ENCODE peak calls at places on chromosomes 4 and X, in eight cellular contexts. T, C, W, S, X, P, F and U are unnamed samples.
A peak's percentile ranks its signal among the peaks of the same experiment; 100 is the strongest.

GRCh38 chr4:152408514-152409327 is 127.2 kb downstream of the FBXW7 start:
- DNase-seq in T (peak; percentile 50), C (no peak), W (no peak), S (no peak), X (peak; percentile 15), P (no peak), F (no peak), U (peak; percentile 40)

GRCh38 chr4:42865572-42866189 is 26.8 kb upstream of the GRXCR1 start:
- DNase-seq in T (peak; percentile 36), C (peak; percentile 62), W (peak; percentile 21), S (no peak), X (peak; percentile 29), P (no peak), F (no peak), U (peak; percentile 60)

GRCh38 chrX:19867411-19867732 is 20.0 kb downstream of the SH3KBP1 start:
- DNase-seq in T (peak; percentile 79), C (no peak), W (peak; percentile 48), S (no peak), X (no peak), P (no peak), F (no peak), U (no peak)

GRCh38 chr4:7254736-7255487 is 62.6 kb downstream of the SORCS2 start:
- DNase-seq in T (no peak), C (no peak), W (no peak), S (peak; percentile 86), X (no peak), P (no peak), F (no peak), U (peak; percentile 60)

GRCh38 chr4:7876096-7876993 is 63.3 kb downstream of the AFAP1 start:
- DNase-seq in T (peak; percentile 73), C (no peak), W (peak; percentile 74), S (no peak), X (no peak), P (no peak), F (no peak), U (peak; percentile 70)

GRCh38 chr4:134634301-134634700 is 432.7 kb upstream of the PABPC4L start:
- DNase-seq in T (no peak), C (no peak), W (no peak), S (no peak), X (no peak), P (no peak), F (no peak), U (no peak)

GRCh38 chr4:71230258-71230594 is 108.6 kb upstream of the SLC4A4 start:
- DNase-seq in T (peak; percentile 87), C (no peak), W (no peak), S (peak; percentile 69), X (no peak), P (no peak), F (no peak), U (no peak)

GRCh38 chr4:82948647-82949204 is 48.2 kb downstream of the THAP9 start:
- DNase-seq in T (peak; percentile 52), C (no peak), W (peak; percentile 17), S (no peak), X (no peak), P (no peak), F (no peak), U (peak; percentile 43)

GRCh38 chrX:49810233-49810632 is 18.9 kb upstream of the PAGE4 start:
- DNase-seq in T (no peak), C (no peak), W (no peak), S (no peak), X (no peak), P (no peak), F (no peak), U (no peak)

GRCh38 chrX:1750267-1750666 is 135.4 kb downstream of the ASMT start:
- DNase-seq in T (no peak), C (no peak), W (no peak), S (no peak), X (peak; percentile 64), P (no peak), F (no peak), U (no peak)

GRCh38 chr4:472881-473574 is 25.9 kb downstream of the ZNF721 start:
- DNase-seq in T (peak; percentile 0), C (no peak), W (no peak), S (no peak), X (no peak), P (no peak), F (no peak), U (peak; percentile 11)

GRCh38 chr4:74111990-74112389 is 13.0 kb upstream of the CXCL2 start:
- DNase-seq in T (peak; percentile 36), C (no peak), W (peak; percentile 93), S (peak; percentile 80), X (no peak), P (no peak), F (no peak), U (peak; percentile 85)

GRCh38 chr4:135201081-135201480 is 999.5 kb upstream of the PABPC4L start:
- DNase-seq in T (peak; percentile 64), C (no peak), W (peak; percentile 74), S (no peak), X (no peak), P (no peak), F (no peak), U (peak; percentile 18)

GRCh38 chr4:150033937-150034336 is 44.3 kb upstream of the DCLK2 start:
- DNase-seq in T (peak; percentile 87), C (peak; percentile 85), W (peak; percentile 66), S (no peak), X (no peak), P (peak; percentile 66), F (no peak), U (peak; percentile 41)

GRCh38 chr4:102638621-102639020 is 122.1 kb downstream of the MANBA start:
- DNase-seq in T (no peak), C (no peak), W (peak; percentile 35), S (no peak), X (no peak), P (no peak), F (no peak), U (no peak)

GRCh38 chr4:138681000-138681604 is 334.5 kb upstream of the NOCT start:
- DNase-seq in T (peak; percentile 79), C (peak; percentile 86), W (no peak), S (peak; percentile 88), X (peak; percentile 57), P (peak; percentile 65), F (peak; percentile 78), U (peak; percentile 66)

GRCh38 chr4:164383187-164384181 is 370.4 kb upstream of the SMIM31 start:
- DNase-seq in T (peak; percentile 0), C (no peak), W (peak; percentile 61), S (peak; percentile 70), X (no peak), P (no peak), F (no peak), U (peak; percentile 33)

GRCh38 chr4:113446019-113446418 is 315.5 kb downstream of the CAMK2D start:
- DNase-seq in T (peak; percentile 92), C (no peak), W (peak; percentile 98), S (no peak), X (peak; percentile 98), P (no peak), F (no peak), U (no peak)

GRCh38 chrX:22577181-22577580 is 304.5 kb downstream of the CBLL2 start:
- DNase-seq in T (peak; percentile 74), C (no peak), W (peak; percentile 69), S (no peak), X (no peak), P (peak; percentile 33), F (no peak), U (peak; percentile 54)

GRCh38 chrX:28324306-28324705 is 262.9 kb upstream of the IL1RAPL1 start:
- DNase-seq in T (no peak), C (no peak), W (no peak), S (no peak), X (no peak), P (no peak), F (no peak), U (no peak)

GRCh38 chr4:76526585-76526990 is 91.6 kb downstream of the SHROOM3 start:
- DNase-seq in T (no peak), C (peak; percentile 44), W (peak; percentile 79), S (no peak), X (no peak), P (peak; percentile 13), F (no peak), U (no peak)

GRCh38 chr4:177441061-177441802 is 1.0 kb downstream of the AGA start:
- DNase-seq in T (peak; percentile 28), C (no peak), W (peak; percentile 26), S (no peak), X (no peak), P (no peak), F (no peak), U (no peak)

DNA sequence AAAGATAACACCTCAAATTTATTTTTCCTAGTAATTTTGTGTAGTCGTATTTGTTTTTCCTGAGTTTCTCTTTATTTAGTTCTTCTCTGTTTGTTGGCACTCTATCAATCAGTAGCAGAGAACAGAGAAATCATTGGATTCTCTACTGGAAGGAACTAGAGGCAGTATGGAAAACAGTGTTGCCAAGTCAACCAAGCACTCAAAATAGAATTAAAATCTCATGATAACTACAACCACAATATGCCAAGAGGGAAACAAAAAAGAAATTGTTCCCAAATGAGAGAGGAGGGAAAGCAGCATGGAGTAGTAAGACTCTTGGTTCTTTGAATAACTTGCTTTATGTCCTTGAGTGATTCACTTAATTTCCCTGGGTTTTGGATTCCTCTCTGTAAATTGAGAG is 285.4 kb upstream of the ANKRD50 start:
- DNase-seq in T (no peak), C (no peak), W (no peak), S (no peak), X (no peak), P (no peak), F (no peak), U (no peak)
- TF ChIP-seq CTCF in T (no peak), C (no peak), W (no peak), S (no peak), X (no peak), P (no peak), F (no peak), U (no peak)

GRCh38 chrX:10083809-10084208 is 73.0 kb upstream of the CLCN4 start:
- DNase-seq in T (no peak), C (no peak), W (no peak), S (no peak), X (no peak), P (no peak), F (no peak), U (no peak)
- H3K27ac ChIP-seq in T (no peak overlapping the region), C (peak overlapping the region; percentile 43), W (no peak overlapping the region), S (peak overlapping the region; percentile 79), X (no peak overlapping the region), P (no peak overlapping the region), F (peak overlapping the region; percentile 83), U (no peak overlapping the region)

DNA sequence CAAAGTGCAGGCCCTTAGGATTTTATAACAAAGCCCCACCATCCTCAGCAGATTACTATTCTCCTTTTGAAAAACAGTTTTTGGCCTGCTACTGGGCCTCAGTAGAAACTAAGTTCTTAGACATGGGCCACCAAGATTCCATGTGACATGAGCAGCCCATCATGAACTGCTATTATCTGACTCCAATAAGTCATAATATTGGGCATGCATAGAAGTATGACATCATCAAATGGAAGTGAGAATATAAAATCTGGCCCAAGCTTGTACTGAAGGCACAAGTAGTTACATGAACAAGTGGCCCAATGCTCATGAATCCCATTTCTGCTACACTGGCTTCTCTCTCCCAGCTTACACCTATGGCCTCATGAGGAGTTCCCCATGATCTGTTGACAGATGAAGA is 404.8 kb downstream of the EPHA5 start:
- DNase-seq in T (no peak), C (no peak), W (no peak), S (no peak), X (no peak), P (no peak), F (no peak), U (no peak)
- TF ChIP-seq CTCF in T (no peak), C (no peak), W (no peak), S (no peak), X (no peak), P (no peak), F (no peak), U (no peak)

GRCh38 chrX:125205084-125205917 is 114.4 kb upstream of the TEX13C start:
- DNase-seq in T (no peak), C (peak; percentile 53), W (no peak), S (peak; percentile 78), X (no peak), P (no peak), F (no peak), U (peak; percentile 22)
- H3K27ac ChIP-seq in T (no peak overlapping the region), C (no peak overlapping the region), W (no peak overlapping the region), S (peak overlapping the region; percentile 76), X (no peak overlapping the region), P (no peak overlapping the region), F (peak overlapping the region; percentile 62), U (no peak overlapping the region)